ENCODE peak calls at places on chromosomes 7 and 10, in six cellular contexts. P is tibial artery, V is lung, I is fibroblast of pulmonary artery, X is Panc1, B is BE2C. A is an unnamed sample.

GRCh38 chr10:71687480-71687879 is 32.1 kb downstream of the C10orf105 start:
- DNase-seq in P (no peak), V (no peak), I (no peak), X (no peak), B (no peak), A (no peak)

GRCh38 chr7:93943816-93944540 is 22.4 kb downstream of the GNG11 start:
- DNase-seq in P (no peak), V (no peak), I (no peak), X (no peak), B (no peak), A (no peak)

GRCh38 chr7:151838861-151839381 is 38.0 kb downstream of the PRKAG2 start:
- DNase-seq in P (peak; percentile 35), V (no peak), I (no peak), X (no peak), B (no peak), A (no peak)

GRCh38 chr7:69002416-69002815 is 595.9 kb upstream of the AUTS2 start:
- DNase-seq in P (no peak), V (no peak), I (peak; percentile 54), X (no peak), B (no peak), A (no peak)

GRCh38 chr7:100545636-100546128 is 6.7 kb downstream of the AGFG2 start:
- DNase-seq in P (peak; percentile 78), V (no peak), I (peak; percentile 90), X (peak; percentile 88), B (peak; percentile 48), A (no peak)

GRCh38 chr10:8312861-8313260 is 258.4 kb downstream of the GATA3 start:
- DNase-seq in P (no peak), V (no peak), I (peak; percentile 79), X (no peak), B (peak; percentile 65), A (no peak)

GRCh38 chr7:30232366-30232765 is 52.0 kb upstream of the ZNRF2 start:
- DNase-seq in P (no peak), V (no peak), I (no peak), X (no peak), B (no peak), A (no peak)

GRCh38 chr7:17158261-17158660 is 140.2 kb upstream of the AHR start:
- DNase-seq in P (no peak), V (no peak), I (no peak), X (no peak), B (no peak), A (no peak)

GRCh38 chr7:70346844-70347462 is 748.7 kb downstream of the AUTS2 start:
- DNase-seq in P (no peak), V (no peak), I (no peak), X (no peak), B (no peak), A (no peak)

GRCh38 chr7:112306903-112307302 is 100.4 kb downstream of the ZNF277 start:
- DNase-seq in P (no peak), V (no peak), I (no peak), X (no peak), B (no peak), A (no peak)

GRCh38 chr10:130300608-130301025 is 164.4 kb downstream of the GLRX3 start:
- DNase-seq in P (no peak), V (peak; percentile 73), I (peak; percentile 68), X (no peak), B (no peak), A (no peak)

GRCh38 chr10:132272061-132272766 is 35.5 kb downstream of the STK32C start:
- DNase-seq in P (no peak), V (peak; percentile 38), I (peak; percentile 54), X (no peak), B (no peak), A (no peak)

GRCh38 chr10:71396084-71396713 is 521 bp upstream of the CDH23 start:
- DNase-seq in P (peak; percentile 50), V (no peak), I (peak; percentile 3), X (no peak), B (peak; percentile 72), A (peak; percentile 35)

GRCh38 chr10:73332379-73332778 is 26.3 kb downstream of the CFAP70 start:
- DNase-seq in P (no peak), V (no peak), I (no peak), X (no peak), B (no peak), A (no peak)

GRCh38 chr7:18293759-18294158 is 201.8 kb upstream of the HDAC9 start:
- DNase-seq in P (no peak), V (no peak), I (no peak), X (no peak), B (no peak), A (no peak)

GRCh38 chr7:101884671-101885596 is 67.5 kb downstream of the CUX1 start:
- DNase-seq in P (no peak), V (no peak), I (no peak), X (no peak), B (no peak), A (no peak)

GRCh38 chr10:30542001-30542861 is 87.3 kb downstream of the LYZL2 start:
- DNase-seq in P (no peak), V (no peak), I (no peak), X (no peak), B (no peak), A (no peak)

DNA sequence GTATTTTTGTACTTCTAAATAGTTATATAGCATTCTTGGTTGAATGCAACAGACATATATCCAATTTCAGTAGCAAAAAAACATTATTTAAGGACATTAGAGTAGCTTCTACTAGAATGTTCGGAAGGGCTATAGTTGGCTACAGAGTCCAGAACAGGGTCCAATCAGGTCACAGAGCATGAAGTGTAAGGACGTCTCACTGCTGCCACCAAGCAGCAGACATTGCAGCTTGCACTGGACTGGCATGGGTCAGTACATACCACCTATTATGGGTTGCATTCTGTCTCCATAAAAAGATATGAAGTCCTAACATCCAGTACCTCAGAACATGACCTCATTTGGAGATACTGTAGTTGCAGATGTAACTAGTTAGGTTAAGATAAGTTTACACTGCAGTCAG is 87.3 kb downstream of the LHFPL3 start:
- DNase-seq in P (no peak), V (no peak), I (no peak), X (no peak), B (no peak), A (no peak)
- TF ChIP-seq CTCF in P (no peak), V (no peak), I (no peak), X (peak; percentile 20), B (peak; percentile 20), A (no peak)

GRCh38 chr7:155287229-155287935 is 10.3 kb upstream of the INSIG1 start:
- DNase-seq in P (no peak), V (no peak), I (no peak), X (no peak), B (no peak), A (no peak)
- TF ChIP-seq CTCF in P (no peak), V (no peak), I (no peak), X (no peak), B (no peak), A (no peak)

GRCh38 chr7:125934965-125935364 is 1005.3 kb upstream of the POT1 start:
- DNase-seq in P (no peak), V (no peak), I (no peak), X (no peak), B (no peak), A (no peak)
- TF ChIP-seq CTCF in P (no peak), V (no peak), I (no peak), X (no peak), B (no peak), A (no peak)

DNA sequence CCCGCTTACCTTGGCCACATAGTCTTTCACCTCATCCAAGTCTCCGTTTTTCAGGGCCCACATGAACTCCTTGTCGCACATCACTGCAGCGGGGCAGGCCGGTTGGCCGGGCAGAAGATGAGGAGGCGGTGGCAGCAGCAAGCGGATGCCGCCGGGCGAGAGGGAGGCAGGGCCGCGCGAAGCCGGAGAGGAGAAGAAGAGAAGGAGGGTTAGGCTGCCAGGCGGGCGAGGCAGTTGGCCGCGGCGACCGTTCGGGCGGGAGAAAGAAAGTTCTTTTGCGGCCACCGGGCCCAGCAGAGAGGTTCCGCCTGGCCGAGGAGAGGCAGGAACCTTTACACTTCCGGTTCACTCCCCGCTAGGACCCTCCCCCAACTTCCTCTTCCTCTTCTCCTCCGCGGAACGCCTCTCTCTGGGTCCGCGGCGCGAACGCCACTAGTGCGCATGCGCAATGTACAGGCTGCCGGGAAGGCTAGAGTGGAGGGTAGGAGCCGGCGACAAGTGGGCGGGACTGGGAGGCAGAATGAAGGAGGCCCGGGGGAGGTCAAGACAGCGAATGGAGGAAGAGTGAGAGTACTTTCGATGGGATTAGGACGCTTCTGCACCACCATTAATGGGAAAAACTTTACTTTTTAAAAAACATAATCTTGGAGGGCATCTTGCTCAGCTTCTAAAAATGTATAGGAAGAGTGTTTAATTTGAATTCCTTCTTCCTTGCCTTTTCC is at the start of gene MTPN:
- DNase-seq in P (peak; percentile 99), V (peak; percentile 99), I (peak; percentile 96), X (peak; percentile 97), B (peak; percentile 99), A (peak; percentile 98)
- TF ChIP-seq CTCF in P (no peak), V (no peak), I (no peak), X (no peak), B (no peak), A (no peak)

GRCh38 chr10:111856631-111857030 is 326.9 kb downstream of the GPAM start:
- DNase-seq in P (no peak), V (no peak), I (no peak), X (no peak), B (no peak), A (no peak)
- TF ChIP-seq CTCF in P (no peak), V (no peak), I (no peak), X (peak; percentile 44), B (peak; percentile 57), A (peak; percentile 29)

GRCh38 chr10:101011517-101012423 is 12.2 kb downstream of the LZTS2 start:
- DNase-seq in P (no peak), V (no peak), I (no peak), X (no peak), B (no peak), A (no peak)
- TF ChIP-seq CTCF in P (no peak), V (no peak), I (peak; percentile 51), X (peak; percentile 75), B (peak; percentile 48), A (peak; percentile 44)

GRCh38 chr10:12130237-12130872 is 878 bp downstream of the SEC61A2 start:
- DNase-seq in P (peak; percentile 30), V (peak; percentile 31), I (peak; percentile 76), X (peak; percentile 24), B (peak; percentile 58), A (peak; percentile 42)
- TF ChIP-seq CTCF in P (peak; percentile 42), V (no peak), I (peak; percentile 60), X (no peak), B (peak; percentile 71), A (peak; percentile 63)

DNA sequence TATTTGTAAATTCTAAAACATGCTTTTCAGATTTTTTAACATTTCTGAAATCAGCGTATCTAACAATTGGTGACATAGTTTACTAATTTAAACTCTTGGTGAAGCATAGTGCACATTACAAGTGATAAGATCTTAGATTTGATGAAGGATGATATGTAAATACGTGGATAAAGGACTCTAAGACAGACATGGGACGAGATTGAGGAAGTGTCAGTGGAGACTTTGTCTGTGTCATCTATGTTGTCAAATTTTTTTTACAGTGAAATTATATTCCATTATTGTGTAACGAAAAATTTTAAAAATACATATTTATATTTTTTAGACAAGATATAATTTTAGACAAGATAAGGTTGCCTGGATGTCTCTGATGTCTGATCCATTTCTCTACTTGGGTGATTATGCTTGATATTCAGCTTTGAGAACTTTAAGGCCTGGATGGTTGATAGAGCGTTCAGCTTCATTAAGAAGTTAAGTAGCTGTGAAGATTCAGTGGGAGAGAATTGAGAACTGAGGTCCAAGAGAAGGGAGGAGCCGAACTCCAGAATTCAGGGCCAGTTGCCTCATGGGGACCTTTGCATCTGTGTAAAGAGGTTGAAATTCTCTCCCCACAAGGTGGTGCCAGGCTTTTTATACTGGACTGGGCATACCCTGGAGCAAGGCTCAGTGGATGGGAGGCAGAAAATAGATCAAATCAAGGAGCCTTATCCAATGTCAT is 62.7 kb downstream of the KAT6B start:
- DNase-seq in P (no peak), V (no peak), I (no peak), X (peak; percentile 33), B (peak; percentile 23), A (no peak)
- TF ChIP-seq CTCF in P (no peak), V (no peak), I (no peak), X (peak; percentile 51), B (peak; percentile 51), A (no peak)

A was measured in neural crest cell.